ENCODE peak calls at places on chromosomes 11 and 22, in ten cellular contexts. G, S, H, W, A, L, J, E, M and K are unnamed samples.

GRCh38 chr11:106077609-106078517 is at the start of gene AASDHPPT:
- DNase-seq in G (no peak), S (peak; percentile 53), H (peak; percentile 36), W (no peak), A (peak; percentile 24), L (no peak), J (no peak), E (peak; percentile 64), M (peak; percentile 44), K (no peak)

GRCh38 chr22:32578752-32579151 is 104.1 kb downstream of the FBXO7 start:
- DNase-seq in G (no peak), S (no peak), H (no peak), W (no peak), A (no peak), L (no peak), J (no peak), E (no peak), M (no peak), K (no peak)

GRCh38 chr11:1772270-1773130 is 8.8 kb upstream of the CTSD start:
- DNase-seq in G (no peak), S (peak; percentile 13), H (peak; percentile 87), W (peak; percentile 91), A (no peak), L (peak; percentile 85), J (peak; percentile 64), E (peak; percentile 95), M (peak; percentile 81), K (no peak)

GRCh38 chr11:120622189-120622912 is 110.8 kb downstream of the GRIK4 start:
- DNase-seq in G (peak; percentile 54), S (peak; percentile 43), H (peak; percentile 44), W (no peak), A (peak; percentile 58), L (no peak), J (no peak), E (peak; percentile 28), M (no peak), K (no peak)

GRCh38 chr11:100759106-100759505 is 72.0 kb downstream of the ARHGAP42 start:
- DNase-seq in G (no peak), S (no peak), H (no peak), W (no peak), A (no peak), L (no peak), J (no peak), E (no peak), M (no peak), K (no peak)

GRCh38 chr11:85806016-85806415 is 4.9 kb downstream of the SYTL2 start:
- DNase-seq in G (no peak), S (no peak), H (no peak), W (no peak), A (no peak), L (no peak), J (no peak), E (no peak), M (no peak), K (no peak)

GRCh38 chr22:41925783-41926460 is 684 bp downstream of the TNFRSF13C start:
- DNase-seq in G (peak; percentile 67), S (peak; percentile 78), H (peak; percentile 45), W (no peak), A (peak; percentile 70), L (no peak), J (no peak), E (peak; percentile 28), M (peak; percentile 50), K (peak; percentile 87)

GRCh38 chr11:77119531-77119936 is 8.5 kb upstream of the MYO7A start:
- DNase-seq in G (peak; percentile 46), S (no peak), H (no peak), W (no peak), A (no peak), L (no peak), J (no peak), E (no peak), M (no peak), K (no peak)

GRCh38 chr11:95991545-95991944 is 67.6 kb upstream of the MTMR2 start:
- DNase-seq in G (no peak), S (no peak), H (no peak), W (no peak), A (no peak), L (no peak), J (peak; percentile 42), E (peak; percentile 84), M (no peak), K (no peak)

GRCh38 chr22:23180893-23181762 is 819 bp downstream of the BCR start:
- DNase-seq in G (peak; percentile 22), S (peak; percentile 43), H (no peak), W (no peak), A (peak; percentile 62), L (peak; percentile 73), J (no peak), E (no peak), M (peak; percentile 35), K (peak; percentile 54)

GRCh38 chr11:45021001-45021400 is 70.3 kb upstream of the TP53I11 start:
- DNase-seq in G (no peak), S (peak; percentile 34), H (no peak), W (no peak), A (no peak), L (no peak), J (no peak), E (peak; percentile 30), M (no peak), K (no peak)

GRCh38 chr11:34833602-34834001 is 82.6 kb downstream of the APIP start:
- DNase-seq in G (no peak), S (no peak), H (no peak), W (no peak), A (no peak), L (no peak), J (no peak), E (no peak), M (no peak), K (no peak)

GRCh38 chr22:47250995-47251765 is 488.7 kb downstream of the TBC1D22A start:
- DNase-seq in G (no peak), S (no peak), H (no peak), W (no peak), A (no peak), L (no peak), J (no peak), E (no peak), M (no peak), K (no peak)

GRCh38 chr11:70404244-70404643 is 5.9 kb downstream of the CTTN start:
- DNase-seq in G (no peak), S (no peak), H (no peak), W (no peak), A (no peak), L (no peak), J (no peak), E (no peak), M (no peak), K (no peak)

GRCh38 chr11:68373189-68373809 is 60.9 kb downstream of the LRP5 start:
- DNase-seq in G (peak; percentile 57), S (no peak), H (no peak), W (no peak), A (peak; percentile 94), L (peak; percentile 88), J (peak; percentile 48), E (peak; percentile 72), M (no peak), K (no peak)
- H3K4me3 ChIP-seq in G (peak overlapping the region; percentile 34), S (no peak overlapping the region), H (no peak overlapping the region), W (no peak overlapping the region), A (no peak overlapping the region), L (peak overlapping the region; percentile 15), J (no peak overlapping the region), E (no peak overlapping the region), M (no peak overlapping the region), K (no peak overlapping the region)

DNA sequence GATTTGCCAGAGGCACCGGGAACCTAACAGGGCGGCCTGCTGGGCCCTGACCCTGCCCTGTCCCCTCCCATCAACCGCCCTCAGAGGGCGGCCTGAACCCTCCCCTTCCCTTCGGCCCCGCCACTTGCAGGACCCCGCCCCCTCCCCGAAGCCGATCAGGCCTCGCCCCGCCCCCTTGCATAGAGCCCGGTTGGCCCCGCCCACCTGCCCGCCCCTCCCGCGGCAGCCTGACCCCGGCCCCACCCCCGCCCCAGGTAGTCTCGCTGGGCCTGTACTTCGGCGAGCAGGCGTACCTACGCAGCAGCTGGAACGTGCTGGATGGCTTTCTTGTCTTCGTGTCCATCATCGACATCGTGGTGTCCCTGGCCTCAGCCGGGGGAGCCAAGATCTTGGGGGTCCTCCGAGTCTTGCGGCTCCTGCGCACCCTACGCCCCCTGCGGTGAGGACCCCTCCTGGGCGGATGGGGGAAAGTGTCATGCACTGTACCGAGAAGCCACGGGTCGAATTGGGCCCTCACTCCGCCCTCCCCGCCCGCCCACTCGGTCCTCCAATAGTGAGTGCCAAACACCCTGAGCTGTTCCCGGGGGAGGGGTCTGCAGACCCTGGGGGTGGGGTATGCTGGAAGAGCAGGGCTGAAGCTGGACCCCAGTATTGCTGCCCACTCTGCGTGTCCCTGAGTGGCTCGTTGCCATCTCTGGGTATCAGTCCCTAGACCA is 94.1 kb downstream of the CACNA1I start:
- DNase-seq in G (no peak), S (no peak), H (no peak), W (no peak), A (peak; percentile 49), L (no peak), J (no peak), E (no peak), M (peak; percentile 5), K (no peak)
- H3K4me3 ChIP-seq in G (no peak overlapping the region), S (no peak overlapping the region), H (no peak overlapping the region), W (no peak overlapping the region), A (no peak overlapping the region), L (no peak overlapping the region), J (no peak overlapping the region), E (no peak overlapping the region), M (no peak overlapping the region), K (no peak overlapping the region)

DNA sequence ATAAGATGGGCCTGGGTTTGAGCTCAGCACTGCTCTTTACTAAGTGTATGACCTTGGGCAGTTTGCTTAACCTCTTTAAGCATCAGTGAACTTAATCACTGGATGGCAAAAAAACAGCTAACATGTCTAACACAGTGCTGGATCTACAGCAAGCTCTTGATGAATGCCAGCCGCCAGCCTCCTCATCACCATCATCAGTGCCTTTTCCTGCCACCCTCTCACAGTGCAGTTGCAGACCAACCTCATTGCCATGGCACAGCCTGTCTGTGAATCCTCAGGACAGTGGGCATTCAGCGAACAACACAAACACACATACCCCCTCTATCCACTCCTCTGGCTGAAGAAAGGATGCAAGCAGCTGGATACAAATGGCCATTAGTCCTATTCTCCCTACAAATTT is 133.0 kb downstream of the OPCML start:
- DNase-seq in G (no peak), S (no peak), H (no peak), W (no peak), A (no peak), L (no peak), J (no peak), E (no peak), M (no peak), K (no peak)
- H3K4me3 ChIP-seq in G (no peak overlapping the region), S (no peak overlapping the region), H (no peak overlapping the region), W (no peak overlapping the region), A (no peak overlapping the region), L (no peak overlapping the region), J (no peak overlapping the region), E (no peak overlapping the region), M (no peak overlapping the region), K (no peak overlapping the region)

DNA sequence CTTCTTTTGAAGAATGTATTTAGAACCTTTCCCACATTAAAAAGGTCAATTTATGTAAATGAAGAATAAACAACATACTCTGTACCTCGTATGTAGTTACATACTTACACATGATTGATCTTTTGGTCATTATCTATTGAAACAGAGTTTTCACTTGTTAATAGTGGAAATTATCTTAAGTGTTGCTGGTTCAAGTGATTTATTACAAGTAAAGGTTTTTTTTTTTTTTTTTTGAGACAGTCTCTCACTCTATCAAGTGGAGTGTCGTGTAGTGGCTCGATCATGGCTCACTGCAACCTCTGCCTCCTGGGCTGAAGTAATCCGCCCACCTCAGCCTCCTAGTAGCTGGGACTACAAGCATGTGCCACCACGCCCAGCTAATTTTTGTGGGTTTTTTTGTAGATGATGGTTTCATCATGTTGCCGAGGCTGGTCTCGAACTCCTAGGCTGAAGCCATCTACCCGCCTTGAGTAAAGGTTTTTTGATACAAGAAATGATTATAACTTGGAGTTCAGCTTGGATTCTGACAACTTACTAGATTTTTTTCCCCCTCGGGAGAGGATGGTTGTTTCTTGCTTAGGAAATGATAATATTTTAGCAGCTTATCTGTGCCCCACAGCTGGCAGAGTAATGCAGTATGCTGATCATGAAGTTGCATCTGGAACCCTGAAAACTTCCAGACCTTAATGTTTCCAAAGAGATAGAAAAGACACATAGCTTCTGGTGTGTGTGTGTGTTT is 68.9 kb downstream of the MTMR3 start:
- DNase-seq in G (no peak), S (no peak), H (no peak), W (no peak), A (peak; percentile 28), L (no peak), J (no peak), E (no peak), M (no peak), K (no peak)
- H3K4me3 ChIP-seq in G (no peak overlapping the region), S (no peak overlapping the region), H (no peak overlapping the region), W (no peak overlapping the region), A (no peak overlapping the region), L (no peak overlapping the region), J (no peak overlapping the region), E (no peak overlapping the region), M (no peak overlapping the region), K (no peak overlapping the region)